ENCODE peak calls at places on chromosomes 13 and 19, in seven cellular contexts. One of them, this sample, is unnamed.

GRCh38 chr19:38545596-38545995 is 72.2 kb downstream of the MAP4K1 start:
- DNase-seq in left ventricle myocardium inferior: no peak
- DNase-seq in right atrium auricular region: no peak
- DNase-seq in right lobe of liver: no peak
- DNase-seq in heart left ventricle: no peak
- DNase-seq in psoas muscle: no peak
- DNase-seq in cardiac muscle cell: peak; percentile 26
- DNase-seq in this sample: no peak

GRCh38 chr19:2478756-2479555 is 3.0 kb downstream of the GADD45B start:
- DNase-seq in cardiac muscle cell: peak; percentile 89
- DNase-seq in right lobe of liver: peak; percentile 92
- DNase-seq in right atrium auricular region: peak; percentile 92
- DNase-seq in left ventricle myocardium inferior: peak; percentile 84
- DNase-seq in psoas muscle: peak; percentile 89
- DNase-seq in heart left ventricle: peak; percentile 84
- DNase-seq in this sample: peak; percentile 62

GRCh38 chr19:43455321-43456113 is 9.9 kb downstream of the LYPD3 start:
- DNase-seq in left ventricle myocardium inferior: no peak
- DNase-seq in heart left ventricle: no peak
- DNase-seq in cardiac muscle cell: no peak
- DNase-seq in right lobe of liver: no peak
- DNase-seq in right atrium auricular region: no peak
- DNase-seq in psoas muscle: no peak
- DNase-seq in this sample: no peak

GRCh38 chr19:16403151-16403977 is 68.4 kb downstream of the EPS15L1 start:
- DNase-seq in right atrium auricular region: peak; percentile 81
- DNase-seq in psoas muscle: peak; percentile 54
- DNase-seq in cardiac muscle cell: no peak
- DNase-seq in right lobe of liver: no peak
- DNase-seq in heart left ventricle: no peak
- DNase-seq in left ventricle myocardium inferior: peak; percentile 39
- DNase-seq in this sample: no peak

GRCh38 chr13:28204690-28205443 is 66.5 kb downstream of the PAN3 start:
- DNase-seq in left ventricle myocardium inferior: no peak
- DNase-seq in psoas muscle: no peak
- DNase-seq in cardiac muscle cell: no peak
- DNase-seq in right lobe of liver: no peak
- DNase-seq in heart left ventricle: no peak
- DNase-seq in right atrium auricular region: no peak
- DNase-seq in this sample: no peak

GRCh38 chr13:33380487-33381079 is 95.0 kb upstream of the STARD13 start:
- DNase-seq in right atrium auricular region: no peak
- DNase-seq in cardiac muscle cell: no peak
- DNase-seq in psoas muscle: no peak
- DNase-seq in heart left ventricle: no peak
- DNase-seq in left ventricle myocardium inferior: no peak
- DNase-seq in right lobe of liver: no peak
- DNase-seq in this sample: no peak

GRCh38 chr13:34803756-34804155 is 138.3 kb upstream of the NBEA start:
- DNase-seq in right lobe of liver: no peak
- DNase-seq in heart left ventricle: no peak
- DNase-seq in left ventricle myocardium inferior: no peak
- DNase-seq in psoas muscle: no peak
- DNase-seq in right atrium auricular region: no peak
- DNase-seq in cardiac muscle cell: no peak
- DNase-seq in this sample: no peak

GRCh38 chr19:36573948-36574726 is 1.0 kb upstream of the ZNF529 start:
- DNase-seq in right lobe of liver: no peak
- DNase-seq in left ventricle myocardium inferior: no peak
- DNase-seq in right atrium auricular region: no peak
- DNase-seq in cardiac muscle cell: peak; percentile 35
- DNase-seq in heart left ventricle: no peak
- DNase-seq in psoas muscle: no peak
- DNase-seq in this sample: peak; percentile 38

GRCh38 chr19:17751103-17751911 is at the start of gene FCHO1:
- DNase-seq in heart left ventricle: peak; percentile 69
- DNase-seq in right lobe of liver: peak; percentile 66
- DNase-seq in cardiac muscle cell: no peak
- DNase-seq in left ventricle myocardium inferior: peak; percentile 33
- DNase-seq in right atrium auricular region: no peak
- DNase-seq in psoas muscle: peak; percentile 68
- DNase-seq in this sample: no peak

GRCh38 chr13:27619711-27620376 is 485 bp downstream of the LNX2 start:
- DNase-seq in heart left ventricle: peak; percentile 47
- DNase-seq in left ventricle myocardium inferior: peak; percentile 38
- DNase-seq in cardiac muscle cell: peak; percentile 43
- DNase-seq in right atrium auricular region: peak; percentile 62
- DNase-seq in right lobe of liver: no peak
- DNase-seq in psoas muscle: peak; percentile 78
- DNase-seq in this sample: peak; percentile 11

GRCh38 chr19:1248454-1249297 is at the start of gene MIDN:
- DNase-seq in psoas muscle: peak; percentile 95
- DNase-seq in heart left ventricle: peak; percentile 91
- DNase-seq in right lobe of liver: peak; percentile 92
- DNase-seq in right atrium auricular region: peak; percentile 86
- DNase-seq in cardiac muscle cell: peak; percentile 93
- DNase-seq in left ventricle myocardium inferior: peak; percentile 88
- DNase-seq in this sample: peak; percentile 73

GRCh38 chr19:31132753-31133110 is 216.5 kb downstream of the TSHZ3 start:
- DNase-seq in psoas muscle: no peak
- DNase-seq in cardiac muscle cell: no peak
- DNase-seq in heart left ventricle: no peak
- DNase-seq in left ventricle myocardium inferior: no peak
- DNase-seq in right lobe of liver: no peak
- DNase-seq in right atrium auricular region: no peak
- DNase-seq in this sample: no peak

GRCh38 chr13:84927442-84928169 is 871.6 kb downstream of the SLITRK6 start:
- DNase-seq in right lobe of liver: no peak
- DNase-seq in right atrium auricular region: no peak
- DNase-seq in heart left ventricle: no peak
- DNase-seq in left ventricle myocardium inferior: no peak
- DNase-seq in psoas muscle: no peak
- DNase-seq in cardiac muscle cell: no peak
- DNase-seq in this sample: no peak

GRCh38 chr13:96141032-96141431 is 51.1 kb downstream of the HS6ST3 start:
- DNase-seq in left ventricle myocardium inferior: no peak
- DNase-seq in heart left ventricle: no peak
- DNase-seq in psoas muscle: no peak
- DNase-seq in cardiac muscle cell: peak; percentile 35
- DNase-seq in right lobe of liver: no peak
- DNase-seq in right atrium auricular region: no peak
- DNase-seq in this sample: no peak

GRCh38 chr13:40479196-40479845 is 187.1 kb downstream of the FOXO1 start:
- DNase-seq in cardiac muscle cell: no peak
- DNase-seq in left ventricle myocardium inferior: no peak
- DNase-seq in right atrium auricular region: no peak
- DNase-seq in heart left ventricle: no peak
- DNase-seq in right lobe of liver: peak; percentile 35
- DNase-seq in psoas muscle: no peak
- DNase-seq in this sample: no peak

GRCh38 chr13:40475617-40476016 is 190.8 kb downstream of the FOXO1 start:
- DNase-seq in right atrium auricular region: no peak
- DNase-seq in psoas muscle: no peak
- DNase-seq in left ventricle myocardium inferior: no peak
- DNase-seq in cardiac muscle cell: no peak
- DNase-seq in heart left ventricle: no peak
- DNase-seq in right lobe of liver: no peak
- DNase-seq in this sample: no peak

GRCh38 chr13:40478775-40479174 is 187.7 kb downstream of the FOXO1 start:
- DNase-seq in heart left ventricle: no peak
- DNase-seq in psoas muscle: no peak
- DNase-seq in right lobe of liver: no peak
- DNase-seq in left ventricle myocardium inferior: no peak
- DNase-seq in cardiac muscle cell: no peak
- DNase-seq in right atrium auricular region: no peak
- DNase-seq in this sample: no peak

GRCh38 chr13:40476175-40476958 is 190.1 kb downstream of the FOXO1 start:
- DNase-seq in cardiac muscle cell: peak; percentile 80
- DNase-seq in heart left ventricle: no peak
- DNase-seq in left ventricle myocardium inferior: no peak
- DNase-seq in right lobe of liver: no peak
- DNase-seq in psoas muscle: no peak
- DNase-seq in right atrium auricular region: no peak
- DNase-seq in this sample: peak; percentile 24

DNA sequence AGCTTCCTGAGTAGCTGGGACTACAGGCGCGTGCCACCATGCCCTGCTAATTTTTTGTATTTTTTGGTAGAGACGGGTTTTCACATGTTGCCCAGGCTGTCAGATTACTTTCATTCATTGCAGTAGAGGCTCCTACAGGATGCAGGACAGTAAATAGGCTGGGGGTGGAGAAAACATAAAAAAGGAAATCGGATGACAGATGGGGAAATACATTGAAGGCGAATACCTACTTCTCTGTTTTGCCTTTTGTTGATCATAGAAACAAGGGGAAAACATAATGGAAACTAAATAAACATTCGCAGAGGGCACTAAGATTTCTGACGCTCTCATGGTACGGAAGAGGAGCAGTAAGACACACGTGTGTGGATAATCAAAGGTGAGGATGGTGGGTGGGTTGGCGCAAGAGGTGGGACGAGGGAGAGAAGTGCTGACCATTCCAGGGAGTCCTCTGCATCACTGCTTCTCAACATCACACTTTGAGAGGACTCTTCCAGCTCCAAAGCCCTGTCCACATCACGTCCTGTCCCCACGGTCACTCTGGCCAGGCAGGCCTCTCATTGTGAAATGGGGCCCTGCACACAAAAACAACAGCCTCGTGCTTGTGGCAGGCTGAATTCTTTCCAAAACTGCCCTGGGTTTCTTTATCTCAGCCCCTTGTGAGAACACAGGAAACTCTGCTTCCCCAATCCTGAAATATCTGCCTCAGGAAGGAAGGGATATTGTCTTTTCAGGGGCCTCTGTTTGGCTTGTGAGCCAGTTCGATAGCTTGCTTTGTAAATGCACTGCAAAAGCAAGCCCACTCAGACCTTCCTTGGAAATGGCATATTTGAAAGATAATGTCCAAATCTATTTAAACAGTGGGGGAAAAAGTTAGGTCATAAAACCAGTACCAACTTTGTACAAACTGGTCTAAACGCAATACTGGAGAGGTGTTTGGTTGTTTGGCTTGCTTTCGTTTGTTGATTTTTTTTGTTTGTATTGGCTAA is 188.5 kb downstream of the FOXO1 start:
- DNase-seq in right atrium auricular region: peak; percentile 90
- DNase-seq in psoas muscle: peak; percentile 82
- DNase-seq in cardiac muscle cell: peak; percentile 85
- DNase-seq in right lobe of liver: peak; percentile 73
- DNase-seq in left ventricle myocardium inferior: peak; percentile 62
- DNase-seq in heart left ventricle: peak; percentile 41
- DNase-seq in this sample: peak; percentile 24
- H3K4me3 ChIP-seq in right atrium auricular region: no peak overlapping the region
- H3K4me3 ChIP-seq in psoas muscle: no peak overlapping the region
- H3K4me3 ChIP-seq in cardiac muscle cell: no peak overlapping the region
- H3K4me3 ChIP-seq in right lobe of liver: no peak overlapping the region
- H3K4me3 ChIP-seq in left ventricle myocardium inferior: no peak overlapping the region
- H3K4me3 ChIP-seq in heart left ventricle: no peak overlapping the region
- H3K4me3 ChIP-seq in this sample: no peak overlapping the region

GRCh38 chr19:13104848-13105646 is 2.4 kb upstream of the LYL1 start:
- DNase-seq in right atrium auricular region: no peak
- DNase-seq in psoas muscle: no peak
- DNase-seq in right lobe of liver: peak; percentile 48
- DNase-seq in cardiac muscle cell: no peak
- DNase-seq in heart left ventricle: peak; percentile 36
- DNase-seq in left ventricle myocardium inferior: no peak
- DNase-seq in this sample: no peak
- TF ChIP-seq CTCF in right atrium auricular region: peak; percentile 7
- TF ChIP-seq CTCF in psoas muscle: no peak
- TF ChIP-seq CTCF in right lobe of liver: no peak
- TF ChIP-seq CTCF in cardiac muscle cell: no peak
- TF ChIP-seq CTCF in heart left ventricle: no peak
- TF ChIP-seq CTCF in left ventricle myocardium inferior: no peak
- TF ChIP-seq CTCF in this sample: no peak

GRCh38 chr13:47831265-47831664 is 169.8 kb downstream of the SUCLA2 start:
- DNase-seq in left ventricle myocardium inferior: no peak
- DNase-seq in right lobe of liver: no peak
- DNase-seq in cardiac muscle cell: peak; percentile 76
- DNase-seq in heart left ventricle: no peak
- DNase-seq in right atrium auricular region: no peak
- DNase-seq in psoas muscle: no peak
- DNase-seq in this sample: no peak
- H3K27me3 ChIP-seq in left ventricle myocardium inferior: no peaks in the 10 kb centered on the region
- H3K27me3 ChIP-seq in right lobe of liver: no peaks in the 10 kb centered on the region
- H3K27me3 ChIP-seq in cardiac muscle cell: no peaks in the 10 kb centered on the region
- H3K27me3 ChIP-seq in heart left ventricle: no peaks in the 10 kb centered on the region
- H3K27me3 ChIP-seq in right atrium auricular region: no peaks in the 10 kb centered on the region
- H3K27me3 ChIP-seq in psoas muscle: no peaks in the 10 kb centered on the region
- H3K27me3 ChIP-seq in this sample: no peaks in the 10 kb centered on the region

DNA sequence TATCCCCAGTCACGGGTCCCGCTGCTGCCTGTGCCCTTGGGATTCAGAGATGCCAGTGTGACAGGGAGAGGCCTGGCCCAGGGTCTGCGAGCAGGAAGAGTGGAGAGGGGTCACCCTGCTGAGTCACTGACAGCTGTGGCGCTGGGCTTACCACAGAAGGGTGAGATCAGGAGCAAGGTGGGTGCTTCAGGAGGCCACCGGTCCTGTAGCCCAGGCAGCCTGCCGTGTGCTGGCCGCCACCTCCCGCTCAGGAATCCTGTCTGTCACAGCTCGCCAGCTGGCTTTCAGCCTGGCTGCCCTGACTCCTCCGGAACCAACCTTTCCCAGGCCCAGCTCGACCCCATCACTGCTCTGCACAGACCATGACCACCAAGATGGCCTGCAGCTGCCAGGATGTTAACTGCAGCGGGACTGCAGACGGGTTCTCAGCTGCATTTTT is 25.3 kb downstream of the NAXD start:
- DNase-seq in cardiac muscle cell: no peak
- DNase-seq in right atrium auricular region: no peak
- DNase-seq in psoas muscle: peak; percentile 73
- DNase-seq in right lobe of liver: peak; percentile 54
- DNase-seq in left ventricle myocardium inferior: peak; percentile 60
- DNase-seq in heart left ventricle: peak; percentile 48
- DNase-seq in this sample: peak; percentile 17
- H3K4me3 ChIP-seq in cardiac muscle cell: no peak overlapping the region
- H3K4me3 ChIP-seq in right atrium auricular region: no peak overlapping the region
- H3K4me3 ChIP-seq in psoas muscle: no peak overlapping the region
- H3K4me3 ChIP-seq in right lobe of liver: no peak overlapping the region
- H3K4me3 ChIP-seq in left ventricle myocardium inferior: no peak overlapping the region
- H3K4me3 ChIP-seq in heart left ventricle: no peak overlapping the region
- H3K4me3 ChIP-seq in this sample: no peak overlapping the region

GRCh38 chr19:8396563-8397203 is 6.5 kb downstream of the RAB11B start:
- DNase-seq in left ventricle myocardium inferior: peak; percentile 71
- DNase-seq in right lobe of liver: peak; percentile 66
- DNase-seq in psoas muscle: peak; percentile 83
- DNase-seq in heart left ventricle: peak; percentile 62
- DNase-seq in cardiac muscle cell: peak; percentile 70
- DNase-seq in right atrium auricular region: no peak
- DNase-seq in this sample: peak; percentile 64
- TF ChIP-seq CTCF in left ventricle myocardium inferior: peak; percentile 73
- TF ChIP-seq CTCF in right lobe of liver: peak; percentile 57
- TF ChIP-seq CTCF in psoas muscle: peak; percentile 55
- TF ChIP-seq CTCF in heart left ventricle: peak; percentile 62
- TF ChIP-seq CTCF in cardiac muscle cell: peak; percentile 76
- TF ChIP-seq CTCF in right atrium auricular region: peak; percentile 75
- TF ChIP-seq CTCF in this sample: peak; percentile 87

GRCh38 chr19:35501684-35502083 is 11.4 kb upstream of the KRTDAP start:
- DNase-seq in heart left ventricle: no peak
- DNase-seq in psoas muscle: no peak
- DNase-seq in right lobe of liver: no peak
- DNase-seq in left ventricle myocardium inferior: no peak
- DNase-seq in right atrium auricular region: no peak
- DNase-seq in cardiac muscle cell: peak; percentile 53
- DNase-seq in this sample: no peak
- H3K27me3 ChIP-seq in heart left ventricle: no peaks in the 10 kb centered on the region
- H3K27me3 ChIP-seq in psoas muscle: peaks cover 9% of the 10 kb centered on the region
- H3K27me3 ChIP-seq in right lobe of liver: no peaks in the 10 kb centered on the region
- H3K27me3 ChIP-seq in left ventricle myocardium inferior: peaks cover 12% of the 10 kb centered on the region
- H3K27me3 ChIP-seq in right atrium auricular region: no peaks in the 10 kb centered on the region
- H3K27me3 ChIP-seq in cardiac muscle cell: no peaks in the 10 kb centered on the region
- H3K27me3 ChIP-seq in this sample: peaks cover 3% of the 10 kb centered on the region